ENCODE peak calls at places on chromosomes 6 and 20, in nine cellular contexts. One of them, this sample, is unnamed.

GRCh38 chr6:155432293-155432692 is 23.3 kb downstream of the NOX3 start:
- DNase-seq in AG09319: no peak
- DNase-seq in heart left ventricle: no peak
- DNase-seq in H7: no peak
- DNase-seq in T-cell: no peak
- DNase-seq in stimulated activated CD4-positive, alpha-beta T cell treated with anti-CD3 and anti-CD28 coated beads, Interleukin-12 subunit alpha, Interleukin-12 subunit beta, amount 100 ng/mL, for 48 hours: no peak
- DNase-seq in lung: no peak
- DNase-seq in choroid plexus epithelial cell: no peak
- DNase-seq in stimulated activated naive B cell treated with anti-CD40 and anti-IgM and Interleukin-4, amounts not matched to agents 10 μg/mL and 1 μg/mL and 100 μg/mL, for 72 hours: no peak
- DNase-seq in this sample: peak

GRCh38 chr6:159059099-159059498 is 14.3 kb upstream of the TAGAP start:
- DNase-seq in T-cell: no peak
- DNase-seq in stimulated activated naive B cell treated with anti-CD40 and anti-IgM and Interleukin-4, amounts not matched to agents 10 μg/mL and 1 μg/mL and 100 μg/mL, for 72 hours: no peak
- DNase-seq in choroid plexus epithelial cell: no peak
- DNase-seq in H7: no peak
- DNase-seq in stimulated activated CD4-positive, alpha-beta T cell treated with anti-CD3 and anti-CD28 coated beads, Interleukin-12 subunit alpha, Interleukin-12 subunit beta, amount 100 ng/mL, for 48 hours: no peak
- DNase-seq in lung: no peak
- DNase-seq in heart left ventricle: no peak
- DNase-seq in AG09319: no peak
- DNase-seq in this sample: no peak

GRCh38 chr20:31355981-31356380 is 12.4 kb upstream of the DEFB118 start:
- DNase-seq in AG09319: no peak
- DNase-seq in heart left ventricle: no peak
- DNase-seq in T-cell: no peak
- DNase-seq in lung: no peak
- DNase-seq in choroid plexus epithelial cell: no peak
- DNase-seq in stimulated activated naive B cell treated with anti-CD40 and anti-IgM and Interleukin-4, amounts not matched to agents 10 μg/mL and 1 μg/mL and 100 μg/mL, for 72 hours: no peak
- DNase-seq in H7: no peak
- DNase-seq in stimulated activated CD4-positive, alpha-beta T cell treated with anti-CD3 and anti-CD28 coated beads, Interleukin-12 subunit alpha, Interleukin-12 subunit beta, amount 100 ng/mL, for 48 hours: no peak
- DNase-seq in this sample: no peak

GRCh38 chr6:22251331-22251730 is 45.5 kb downstream of the PRL start:
- DNase-seq in T-cell: no peak
- DNase-seq in choroid plexus epithelial cell: peak
- DNase-seq in stimulated activated CD4-positive, alpha-beta T cell treated with anti-CD3 and anti-CD28 coated beads, Interleukin-12 subunit alpha, Interleukin-12 subunit beta, amount 100 ng/mL, for 48 hours: no peak
- DNase-seq in stimulated activated naive B cell treated with anti-CD40 and anti-IgM and Interleukin-4, amounts not matched to agents 10 μg/mL and 1 μg/mL and 100 μg/mL, for 72 hours: no peak
- DNase-seq in H7: no peak
- DNase-seq in AG09319: no peak
- DNase-seq in heart left ventricle: no peak
- DNase-seq in lung: no peak
- DNase-seq in this sample: peak

GRCh38 chr20:35285806-35286076 is 1.2 kb upstream of the EIF6 start:
- DNase-seq in AG09319: no peak
- DNase-seq in T-cell: no peak
- DNase-seq in stimulated activated CD4-positive, alpha-beta T cell treated with anti-CD3 and anti-CD28 coated beads, Interleukin-12 subunit alpha, Interleukin-12 subunit beta, amount 100 ng/mL, for 48 hours: no peak
- DNase-seq in H7: no peak
- DNase-seq in stimulated activated naive B cell treated with anti-CD40 and anti-IgM and Interleukin-4, amounts not matched to agents 10 μg/mL and 1 μg/mL and 100 μg/mL, for 72 hours: no peak
- DNase-seq in lung: no peak
- DNase-seq in choroid plexus epithelial cell: no peak
- DNase-seq in heart left ventricle: no peak
- DNase-seq in this sample: no peak

GRCh38 chr6:93317587-93317986 is 101.8 kb downstream of the EPHA7 start:
- DNase-seq in heart left ventricle: no peak
- DNase-seq in choroid plexus epithelial cell: no peak
- DNase-seq in lung: no peak
- DNase-seq in stimulated activated CD4-positive, alpha-beta T cell treated with anti-CD3 and anti-CD28 coated beads, Interleukin-12 subunit alpha, Interleukin-12 subunit beta, amount 100 ng/mL, for 48 hours: no peak
- DNase-seq in T-cell: no peak
- DNase-seq in stimulated activated naive B cell treated with anti-CD40 and anti-IgM and Interleukin-4, amounts not matched to agents 10 μg/mL and 1 μg/mL and 100 μg/mL, for 72 hours: no peak
- DNase-seq in H7: no peak
- DNase-seq in AG09319: no peak
- DNase-seq in this sample: no peak

GRCh38 chr20:50584687-50585086 is 74.5 kb downstream of the PTPN1 start:
- DNase-seq in T-cell: no peak
- DNase-seq in lung: no peak
- DNase-seq in heart left ventricle: no peak
- DNase-seq in choroid plexus epithelial cell: no peak
- DNase-seq in stimulated activated naive B cell treated with anti-CD40 and anti-IgM and Interleukin-4, amounts not matched to agents 10 μg/mL and 1 μg/mL and 100 μg/mL, for 72 hours: no peak
- DNase-seq in stimulated activated CD4-positive, alpha-beta T cell treated with anti-CD3 and anti-CD28 coated beads, Interleukin-12 subunit alpha, Interleukin-12 subunit beta, amount 100 ng/mL, for 48 hours: no peak
- DNase-seq in H7: no peak
- DNase-seq in AG09319: no peak
- DNase-seq in this sample: no peak

GRCh38 chr20:58570181-58570859 is 55.1 kb upstream of the APCDD1L start:
- DNase-seq in stimulated activated CD4-positive, alpha-beta T cell treated with anti-CD3 and anti-CD28 coated beads, Interleukin-12 subunit alpha, Interleukin-12 subunit beta, amount 100 ng/mL, for 48 hours: no peak
- DNase-seq in H7: no peak
- DNase-seq in choroid plexus epithelial cell: no peak
- DNase-seq in AG09319: no peak
- DNase-seq in lung: no peak
- DNase-seq in stimulated activated naive B cell treated with anti-CD40 and anti-IgM and Interleukin-4, amounts not matched to agents 10 μg/mL and 1 μg/mL and 100 μg/mL, for 72 hours: no peak
- DNase-seq in heart left ventricle: no peak
- DNase-seq in T-cell: no peak
- DNase-seq in this sample: no peak

GRCh38 chr6:44542401-44543116 is 155.1 kb downstream of the CDC5L start:
- DNase-seq in lung: no peak
- DNase-seq in stimulated activated naive B cell treated with anti-CD40 and anti-IgM and Interleukin-4, amounts not matched to agents 10 μg/mL and 1 μg/mL and 100 μg/mL, for 72 hours: no peak
- DNase-seq in H7: peak
- DNase-seq in AG09319: no peak
- DNase-seq in choroid plexus epithelial cell: peak
- DNase-seq in T-cell: no peak
- DNase-seq in stimulated activated CD4-positive, alpha-beta T cell treated with anti-CD3 and anti-CD28 coated beads, Interleukin-12 subunit alpha, Interleukin-12 subunit beta, amount 100 ng/mL, for 48 hours: no peak
- DNase-seq in heart left ventricle: no peak
- DNase-seq in this sample: peak

GRCh38 chr6:87139236-87139635 is 16.1 kb upstream of the ZNF292 start:
- DNase-seq in heart left ventricle: peak
- DNase-seq in AG09319: no peak
- DNase-seq in lung: no peak
- DNase-seq in H7: peak
- DNase-seq in choroid plexus epithelial cell: peak
- DNase-seq in stimulated activated CD4-positive, alpha-beta T cell treated with anti-CD3 and anti-CD28 coated beads, Interleukin-12 subunit alpha, Interleukin-12 subunit beta, amount 100 ng/mL, for 48 hours: no peak
- DNase-seq in stimulated activated naive B cell treated with anti-CD40 and anti-IgM and Interleukin-4, amounts not matched to agents 10 μg/mL and 1 μg/mL and 100 μg/mL, for 72 hours: peak
- DNase-seq in T-cell: no peak
- DNase-seq in this sample: peak

GRCh38 chr6:42197574-42198362 is 3.0 kb upstream of the GUCA1B start:
- DNase-seq in AG09319: no peak
- DNase-seq in H7: no peak
- DNase-seq in choroid plexus epithelial cell: peak
- DNase-seq in lung: no peak
- DNase-seq in T-cell: no peak
- DNase-seq in stimulated activated naive B cell treated with anti-CD40 and anti-IgM and Interleukin-4, amounts not matched to agents 10 μg/mL and 1 μg/mL and 100 μg/mL, for 72 hours: no peak
- DNase-seq in stimulated activated CD4-positive, alpha-beta T cell treated with anti-CD3 and anti-CD28 coated beads, Interleukin-12 subunit alpha, Interleukin-12 subunit beta, amount 100 ng/mL, for 48 hours: no peak
- DNase-seq in heart left ventricle: no peak
- DNase-seq in this sample: peak

GRCh38 chr6:37308084-37308817 is 45.5 kb upstream of the RNF8 start:
- DNase-seq in AG09319: no peak
- DNase-seq in choroid plexus epithelial cell: peak
- DNase-seq in H7: no peak
- DNase-seq in T-cell: no peak
- DNase-seq in stimulated activated naive B cell treated with anti-CD40 and anti-IgM and Interleukin-4, amounts not matched to agents 10 μg/mL and 1 μg/mL and 100 μg/mL, for 72 hours: no peak
- DNase-seq in lung: peak
- DNase-seq in stimulated activated CD4-positive, alpha-beta T cell treated with anti-CD3 and anti-CD28 coated beads, Interleukin-12 subunit alpha, Interleukin-12 subunit beta, amount 100 ng/mL, for 48 hours: no peak
- DNase-seq in heart left ventricle: no peak
- DNase-seq in this sample: peak

GRCh38 chr20:57675773-57676172 is 34.0 kb downstream of the PMEPA1 start:
- DNase-seq in H7: no peak
- DNase-seq in stimulated activated naive B cell treated with anti-CD40 and anti-IgM and Interleukin-4, amounts not matched to agents 10 μg/mL and 1 μg/mL and 100 μg/mL, for 72 hours: no peak
- DNase-seq in T-cell: no peak
- DNase-seq in stimulated activated CD4-positive, alpha-beta T cell treated with anti-CD3 and anti-CD28 coated beads, Interleukin-12 subunit alpha, Interleukin-12 subunit beta, amount 100 ng/mL, for 48 hours: no peak
- DNase-seq in lung: no peak
- DNase-seq in heart left ventricle: no peak
- DNase-seq in choroid plexus epithelial cell: no peak
- DNase-seq in AG09319: no peak
- DNase-seq in this sample: no peak

GRCh38 chr20:4925842-4926530 is 75.3 kb downstream of the SLC23A2 start:
- DNase-seq in AG09319: no peak
- DNase-seq in stimulated activated CD4-positive, alpha-beta T cell treated with anti-CD3 and anti-CD28 coated beads, Interleukin-12 subunit alpha, Interleukin-12 subunit beta, amount 100 ng/mL, for 48 hours: no peak
- DNase-seq in choroid plexus epithelial cell: peak
- DNase-seq in heart left ventricle: peak
- DNase-seq in T-cell: no peak
- DNase-seq in H7: no peak
- DNase-seq in lung: no peak
- DNase-seq in stimulated activated naive B cell treated with anti-CD40 and anti-IgM and Interleukin-4, amounts not matched to agents 10 μg/mL and 1 μg/mL and 100 μg/mL, for 72 hours: no peak
- DNase-seq in this sample: peak

GRCh38 chr6:109143191-109143590 is 47.9 kb downstream of the CEP57L1 start:
- DNase-seq in stimulated activated naive B cell treated with anti-CD40 and anti-IgM and Interleukin-4, amounts not matched to agents 10 μg/mL and 1 μg/mL and 100 μg/mL, for 72 hours: no peak
- DNase-seq in T-cell: no peak
- DNase-seq in H7: no peak
- DNase-seq in lung: no peak
- DNase-seq in AG09319: no peak
- DNase-seq in choroid plexus epithelial cell: peak
- DNase-seq in stimulated activated CD4-positive, alpha-beta T cell treated with anti-CD3 and anti-CD28 coated beads, Interleukin-12 subunit alpha, Interleukin-12 subunit beta, amount 100 ng/mL, for 48 hours: no peak
- DNase-seq in heart left ventricle: no peak
- DNase-seq in this sample: peak

GRCh38 chr20:47985092-47985850 is 200.0 kb upstream of the SULF2 start:
- DNase-seq in stimulated activated naive B cell treated with anti-CD40 and anti-IgM and Interleukin-4, amounts not matched to agents 10 μg/mL and 1 μg/mL and 100 μg/mL, for 72 hours: no peak
- DNase-seq in H7: peak
- DNase-seq in AG09319: peak
- DNase-seq in stimulated activated CD4-positive, alpha-beta T cell treated with anti-CD3 and anti-CD28 coated beads, Interleukin-12 subunit alpha, Interleukin-12 subunit beta, amount 100 ng/mL, for 48 hours: no peak
- DNase-seq in lung: peak
- DNase-seq in choroid plexus epithelial cell: peak
- DNase-seq in T-cell: no peak
- DNase-seq in heart left ventricle: no peak
- DNase-seq in this sample: peak

GRCh38 chr20:44117296-44118184 is 69.4 kb downstream of the JPH2 start:
- DNase-seq in AG09319: no peak
- DNase-seq in T-cell: no peak
- DNase-seq in stimulated activated CD4-positive, alpha-beta T cell treated with anti-CD3 and anti-CD28 coated beads, Interleukin-12 subunit alpha, Interleukin-12 subunit beta, amount 100 ng/mL, for 48 hours: no peak
- DNase-seq in heart left ventricle: no peak
- DNase-seq in H7: no peak
- DNase-seq in stimulated activated naive B cell treated with anti-CD40 and anti-IgM and Interleukin-4, amounts not matched to agents 10 μg/mL and 1 μg/mL and 100 μg/mL, for 72 hours: no peak
- DNase-seq in choroid plexus epithelial cell: no peak
- DNase-seq in lung: no peak
- DNase-seq in this sample: no peak